ENCODE peak calls at places on chromosome 10, in eight cellular contexts. One of them, this sample, is unnamed.

GRCh38 chr10:24790599-24790998 is 66.9 kb upstream of the ARHGAP21 start:
- DNase-seq in foreskin keratinocyte: no peak
- DNase-seq in choroid plexus epithelial cell: no peak
- DNase-seq in cardiac muscle cell: no peak
- DNase-seq in HEK293T: no peak
- DNase-seq in stimulated activated CD4-positive, alpha-beta T cell treated with anti-CD3 and anti-CD28 coated beads, Interleukin-1b, Interleukin-23, amount 100 ng/mL, for 1 hour: no peak
- DNase-seq in tibial nerve: no peak
- DNase-seq in ovary: no peak
- DNase-seq in this sample: no peak

GRCh38 chr10:127892743-127893142 is at the start of gene CLRN3:
- DNase-seq in foreskin keratinocyte: no peak
- DNase-seq in choroid plexus epithelial cell: no peak
- DNase-seq in cardiac muscle cell: no peak
- DNase-seq in HEK293T: no peak
- DNase-seq in stimulated activated CD4-positive, alpha-beta T cell treated with anti-CD3 and anti-CD28 coated beads, Interleukin-1b, Interleukin-23, amount 100 ng/mL, for 1 hour: no peak
- DNase-seq in tibial nerve: no peak
- DNase-seq in ovary: no peak
- DNase-seq in this sample: no peak

GRCh38 chr10:104089621-104090020 is 3.9 kb upstream of the COL17A1 start:
- DNase-seq in foreskin keratinocyte: peak
- DNase-seq in choroid plexus epithelial cell: no peak
- DNase-seq in cardiac muscle cell: no peak
- DNase-seq in HEK293T: no peak
- DNase-seq in stimulated activated CD4-positive, alpha-beta T cell treated with anti-CD3 and anti-CD28 coated beads, Interleukin-1b, Interleukin-23, amount 100 ng/mL, for 1 hour: no peak
- DNase-seq in tibial nerve: no peak
- DNase-seq in ovary: no peak
- DNase-seq in this sample: no peak

GRCh38 chr10:87691515-87692070 is 31.9 kb downstream of the PAPSS2 start:
- DNase-seq in foreskin keratinocyte: peak
- DNase-seq in choroid plexus epithelial cell: no peak
- DNase-seq in cardiac muscle cell: no peak
- DNase-seq in HEK293T: no peak
- DNase-seq in stimulated activated CD4-positive, alpha-beta T cell treated with anti-CD3 and anti-CD28 coated beads, Interleukin-1b, Interleukin-23, amount 100 ng/mL, for 1 hour: no peak
- DNase-seq in tibial nerve: no peak
- DNase-seq in ovary: no peak
- DNase-seq in this sample: no peak

GRCh38 chr10:79180619-79181221 is 112.0 kb downstream of the ZMIZ1 start:
- DNase-seq in foreskin keratinocyte: no peak
- DNase-seq in choroid plexus epithelial cell: no peak
- DNase-seq in cardiac muscle cell: no peak
- DNase-seq in HEK293T: no peak
- DNase-seq in stimulated activated CD4-positive, alpha-beta T cell treated with anti-CD3 and anti-CD28 coated beads, Interleukin-1b, Interleukin-23, amount 100 ng/mL, for 1 hour: no peak
- DNase-seq in tibial nerve: no peak
- DNase-seq in ovary: no peak
- DNase-seq in this sample: no peak

GRCh38 chr10:78944658-78945333 is 124.0 kb upstream of the ZMIZ1 start:
- DNase-seq in foreskin keratinocyte: peak
- DNase-seq in choroid plexus epithelial cell: peak
- DNase-seq in cardiac muscle cell: peak
- DNase-seq in HEK293T: no peak
- DNase-seq in stimulated activated CD4-positive, alpha-beta T cell treated with anti-CD3 and anti-CD28 coated beads, Interleukin-1b, Interleukin-23, amount 100 ng/mL, for 1 hour: no peak
- DNase-seq in tibial nerve: peak
- DNase-seq in ovary: peak
- DNase-seq in this sample: no peak

GRCh38 chr10:73262105-73262730 is 9.8 kb upstream of the MRPS16 start:
- DNase-seq in foreskin keratinocyte: peak
- DNase-seq in choroid plexus epithelial cell: peak
- DNase-seq in cardiac muscle cell: no peak
- DNase-seq in HEK293T: no peak
- DNase-seq in stimulated activated CD4-positive, alpha-beta T cell treated with anti-CD3 and anti-CD28 coated beads, Interleukin-1b, Interleukin-23, amount 100 ng/mL, for 1 hour: no peak
- DNase-seq in tibial nerve: no peak
- DNase-seq in ovary: no peak
- DNase-seq in this sample: peak

GRCh38 chr10:133140417-133141143 is 19.4 kb upstream of the KNDC1 start:
- DNase-seq in foreskin keratinocyte: no peak
- DNase-seq in choroid plexus epithelial cell: no peak
- DNase-seq in cardiac muscle cell: no peak
- DNase-seq in HEK293T: no peak
- DNase-seq in stimulated activated CD4-positive, alpha-beta T cell treated with anti-CD3 and anti-CD28 coated beads, Interleukin-1b, Interleukin-23, amount 100 ng/mL, for 1 hour: no peak
- DNase-seq in tibial nerve: no peak
- DNase-seq in ovary: no peak
- DNase-seq in this sample: peak

GRCh38 chr10:52539463-52539862 is 225.4 kb downstream of the DKK1 start:
- DNase-seq in foreskin keratinocyte: peak
- DNase-seq in choroid plexus epithelial cell: peak
- DNase-seq in cardiac muscle cell: no peak
- DNase-seq in HEK293T: no peak
- DNase-seq in stimulated activated CD4-positive, alpha-beta T cell treated with anti-CD3 and anti-CD28 coated beads, Interleukin-1b, Interleukin-23, amount 100 ng/mL, for 1 hour: no peak
- DNase-seq in tibial nerve: no peak
- DNase-seq in ovary: no peak
- DNase-seq in this sample: no peak

GRCh38 chr10:34723746-34724145 is 91.3 kb downstream of the PARD3 start:
- DNase-seq in foreskin keratinocyte: peak
- DNase-seq in choroid plexus epithelial cell: peak
- DNase-seq in cardiac muscle cell: peak
- DNase-seq in HEK293T: peak
- DNase-seq in stimulated activated CD4-positive, alpha-beta T cell treated with anti-CD3 and anti-CD28 coated beads, Interleukin-1b, Interleukin-23, amount 100 ng/mL, for 1 hour: no peak
- DNase-seq in tibial nerve: no peak
- DNase-seq in ovary: peak
- DNase-seq in this sample: no peak

GRCh38 chr10:70197235-70197952 is 27.1 kb upstream of the SAR1A start:
- DNase-seq in foreskin keratinocyte: no peak
- DNase-seq in choroid plexus epithelial cell: no peak
- DNase-seq in cardiac muscle cell: no peak
- DNase-seq in HEK293T: no peak
- DNase-seq in stimulated activated CD4-positive, alpha-beta T cell treated with anti-CD3 and anti-CD28 coated beads, Interleukin-1b, Interleukin-23, amount 100 ng/mL, for 1 hour: no peak
- DNase-seq in tibial nerve: no peak
- DNase-seq in ovary: no peak
- DNase-seq in this sample: no peak

GRCh38 chr10:130335336-130335735 is 199.1 kb downstream of the GLRX3 start:
- DNase-seq in foreskin keratinocyte: no peak
- DNase-seq in choroid plexus epithelial cell: no peak
- DNase-seq in cardiac muscle cell: no peak
- DNase-seq in HEK293T: no peak
- DNase-seq in stimulated activated CD4-positive, alpha-beta T cell treated with anti-CD3 and anti-CD28 coated beads, Interleukin-1b, Interleukin-23, amount 100 ng/mL, for 1 hour: no peak
- DNase-seq in tibial nerve: no peak
- DNase-seq in ovary: no peak
- DNase-seq in this sample: no peak

GRCh38 chr10:33010132-33011037 is 52.4 kb upstream of the ITGB1 start:
- DNase-seq in foreskin keratinocyte: peak
- DNase-seq in choroid plexus epithelial cell: peak
- DNase-seq in cardiac muscle cell: peak
- DNase-seq in HEK293T: peak
- DNase-seq in stimulated activated CD4-positive, alpha-beta T cell treated with anti-CD3 and anti-CD28 coated beads, Interleukin-1b, Interleukin-23, amount 100 ng/mL, for 1 hour: no peak
- DNase-seq in tibial nerve: no peak
- DNase-seq in ovary: no peak
- DNase-seq in this sample: no peak

GRCh38 chr10:58955615-58956014 is 220.8 kb upstream of the PHYHIPL start:
- DNase-seq in foreskin keratinocyte: no peak
- DNase-seq in choroid plexus epithelial cell: no peak
- DNase-seq in cardiac muscle cell: no peak
- DNase-seq in HEK293T: no peak
- DNase-seq in stimulated activated CD4-positive, alpha-beta T cell treated with anti-CD3 and anti-CD28 coated beads, Interleukin-1b, Interleukin-23, amount 100 ng/mL, for 1 hour: no peak
- DNase-seq in tibial nerve: no peak
- DNase-seq in ovary: no peak
- DNase-seq in this sample: no peak

GRCh38 chr10:34538291-34538829 is 276.7 kb downstream of the PARD3 start:
- DNase-seq in foreskin keratinocyte: no peak
- DNase-seq in choroid plexus epithelial cell: peak
- DNase-seq in cardiac muscle cell: peak
- DNase-seq in HEK293T: no peak
- DNase-seq in stimulated activated CD4-positive, alpha-beta T cell treated with anti-CD3 and anti-CD28 coated beads, Interleukin-1b, Interleukin-23, amount 100 ng/mL, for 1 hour: no peak
- DNase-seq in tibial nerve: no peak
- DNase-seq in ovary: no peak
- DNase-seq in this sample: no peak

GRCh38 chr10:69861251-69862240 is 59.8 kb downstream of the COL13A1 start:
- DNase-seq in foreskin keratinocyte: peak
- DNase-seq in choroid plexus epithelial cell: peak
- DNase-seq in cardiac muscle cell: no peak
- DNase-seq in HEK293T: peak
- DNase-seq in stimulated activated CD4-positive, alpha-beta T cell treated with anti-CD3 and anti-CD28 coated beads, Interleukin-1b, Interleukin-23, amount 100 ng/mL, for 1 hour: no peak
- DNase-seq in tibial nerve: no peak
- DNase-seq in ovary: no peak
- DNase-seq in this sample: no peak